ENCODE peak calls at places on chromosomes 13 and 19, in four cellular contexts. Z is H9, Q is H1, G is mesendoderm. A is an unnamed sample.

GRCh38 chr13:55087085-55087484 is 2053.6 kb upstream of the PRR20A start:
- DNase-seq in Z (peak; percentile 63), Q (peak; percentile 43), G (peak; percentile 58), A (no peak)

GRCh38 chr13:107450931-107451330 is 764.4 kb downstream of the LIG4 start:
- DNase-seq in Z (no peak), Q (no peak), G (no peak), A (peak; percentile 99)

GRCh38 chr13:24892844-24893243 is 128.9 kb downstream of the RNF17 start:
- DNase-seq in Z (no peak), Q (no peak), G (no peak), A (no peak)

GRCh38 chr19:35528218-35529038 is at the start of gene SBSN:
- DNase-seq in Z (no peak), Q (no peak), G (no peak), A (peak; percentile 84)

GRCh38 chr13:100941811-100942361 is 267.3 kb upstream of the TMTC4 start:
- DNase-seq in Z (no peak), Q (no peak), G (peak; percentile 50), A (peak; percentile 1)

GRCh38 chr13:75794663-75795062 is 158.5 kb downstream of the LMO7 start:
- DNase-seq in Z (no peak), Q (no peak), G (no peak), A (no peak)

GRCh38 chr19:23787106-23787505 is 28.4 kb upstream of the ZNF681 start:
- DNase-seq in Z (no peak), Q (no peak), G (no peak), A (peak; percentile 1)

GRCh38 chr13:71801781-71802180 is 65.2 kb downstream of the DACH1 start:
- DNase-seq in Z (no peak), Q (no peak), G (no peak), A (no peak)

GRCh38 chr19:29620931-29621351 is 14.9 kb downstream of the POP4 start:
- DNase-seq in Z (no peak), Q (no peak), G (no peak), A (no peak)

GRCh38 chr19:38736036-38736412 is 8.2 kb downstream of the CAPN12 start:
- DNase-seq in Z (peak; percentile 68), Q (peak; percentile 77), G (peak; percentile 61), A (no peak)

GRCh38 chr19:35330475-35330874 is 1.5 kb downstream of the CD22 start:
- DNase-seq in Z (no peak), Q (no peak), G (no peak), A (no peak)

GRCh38 chr19:55661826-55662225 is 7.0 kb downstream of the U2AF2 start:
- DNase-seq in Z (no peak), Q (no peak), G (no peak), A (no peak)
- H3K56ac ChIP-seq in Z (no peak overlapping the region), Q (no peak overlapping the region), G (no peak overlapping the region), A (no peak overlapping the region)

DNA sequence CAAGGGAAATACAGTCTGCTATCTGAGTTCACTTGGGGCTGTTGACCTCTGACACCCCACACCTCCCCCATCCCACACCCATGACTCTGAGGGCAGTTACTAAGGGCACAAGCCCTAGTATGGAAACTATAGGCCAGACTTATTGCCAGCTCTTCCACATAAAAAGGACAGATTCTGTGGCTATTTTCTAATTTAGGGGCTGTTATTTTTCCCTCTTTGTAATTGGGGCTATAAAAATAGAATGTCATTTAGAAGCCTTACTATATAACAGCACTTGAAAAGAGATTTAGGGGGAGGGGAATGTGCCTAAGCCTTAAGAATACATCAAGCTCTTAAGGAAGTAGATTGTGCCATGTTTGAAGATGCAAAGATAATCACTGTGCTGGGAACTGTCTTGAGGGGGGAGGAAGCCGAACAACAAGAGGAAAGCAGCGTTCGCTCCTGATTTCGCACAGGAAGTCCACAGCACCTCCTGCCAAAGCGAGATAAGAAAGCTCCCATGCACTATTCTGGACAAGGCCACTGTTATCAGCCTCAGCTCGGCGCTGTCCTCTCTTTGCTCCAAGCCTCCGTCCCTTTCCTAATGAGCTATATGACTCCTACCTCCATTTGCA is 86.6 kb downstream of the FLT1 start:
- DNase-seq in Z (no peak), Q (no peak), G (peak; percentile 68), A (no peak)
- H3K4me1 ChIP-seq in Z (peaks cover 8% of the 10 kb centered on the region), Q (no peaks in the 10 kb centered on the region), G (peaks cover 10% of the 10 kb centered on the region), A (peaks cover 6% of the 10 kb centered on the region)

GRCh38 chr13:52053460-52053859 is 29.0 kb downstream of the UTP14C start:
- DNase-seq in Z (no peak), Q (no peak), G (peak; percentile 47), A (no peak)

GRCh38 chr13:52047463-52047862 is 23.0 kb downstream of the UTP14C start:
- DNase-seq in Z (no peak), Q (no peak), G (no peak), A (no peak)

GRCh38 chr13:52048516-52048915 is 24.0 kb downstream of the UTP14C start:
- DNase-seq in Z (no peak), Q (no peak), G (no peak), A (peak; percentile 41)

DNA sequence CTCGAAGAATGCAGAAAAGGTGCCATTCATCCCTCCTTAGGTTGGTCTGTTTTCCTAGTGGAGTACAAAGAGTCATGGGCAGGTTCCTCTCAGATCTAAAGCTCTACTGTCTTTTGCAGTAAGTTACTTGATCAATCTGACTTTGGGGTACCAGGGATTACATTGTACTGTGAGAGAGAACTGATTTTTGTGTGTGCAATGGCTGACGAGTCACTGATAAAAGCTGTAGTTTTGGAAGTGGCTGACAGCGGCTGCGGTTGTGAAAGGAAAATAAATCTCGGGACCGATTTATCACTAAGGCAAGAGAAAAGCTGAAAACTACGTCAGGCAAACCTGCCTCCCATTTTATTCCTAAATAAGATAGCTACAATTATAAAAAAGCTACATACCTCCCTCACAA is 26.9 kb downstream of the UTP14C start:
- DNase-seq in Z (no peak), Q (no peak), G (peak; percentile 37), A (no peak)
- H3K56ac ChIP-seq in Z (no peak overlapping the region), Q (no peak overlapping the region), G (no peak overlapping the region), A (no peak overlapping the region)

DNA sequence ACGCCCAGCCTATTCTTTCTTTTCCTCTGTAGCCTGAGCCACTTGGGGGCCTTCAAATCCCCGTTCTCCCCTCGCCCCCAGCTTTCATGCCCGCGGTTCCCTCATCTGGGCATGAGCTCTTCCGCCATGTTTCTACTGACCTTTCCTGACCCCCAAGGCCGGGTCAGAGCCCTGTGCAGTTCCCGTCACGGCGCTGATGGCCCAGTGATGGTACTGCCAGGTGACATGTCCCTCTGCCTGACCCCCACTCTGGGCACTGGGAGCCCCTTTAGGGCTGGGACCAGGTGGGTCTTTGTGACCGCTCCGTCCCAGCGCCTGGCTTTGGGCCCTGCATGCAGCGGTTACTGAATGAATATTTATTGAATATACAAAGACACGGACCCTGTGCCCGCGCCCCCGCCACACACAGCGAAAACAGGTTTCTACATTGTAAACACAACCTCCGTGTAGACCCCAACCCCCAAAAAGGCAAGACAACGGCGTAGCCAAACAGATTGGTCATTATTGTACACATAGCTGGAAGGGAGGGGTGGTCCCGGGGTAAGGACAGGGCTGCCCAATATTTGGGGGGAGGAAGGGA is 7.7 kb downstream of the GPR108 start:
- DNase-seq in Z (no peak), Q (no peak), G (no peak), A (no peak)
- H3K4me1 ChIP-seq in Z (no peaks in the 10 kb centered on the region), Q (peaks cover 5% of the 10 kb centered on the region), G (no peaks in the 10 kb centered on the region), A (no peaks in the 10 kb centered on the region)

GRCh38 chr13:36357231-36357630 is 11.0 kb upstream of the SPART start:
- DNase-seq in Z (no peak), Q (no peak), G (no peak), A (no peak)
- H3K56ac ChIP-seq in Z (no peak overlapping the region), Q (no peak overlapping the region), G (no peak overlapping the region), A (no peak overlapping the region)

GRCh38 chr13:39474600-39474999 is 128.4 kb downstream of the LHFPL6 start:
- DNase-seq in Z (no peak), Q (no peak), G (peak; percentile 23), A (no peak)
- H3K4me1 ChIP-seq in Z (no peaks in the 10 kb centered on the region), Q (no peaks in the 10 kb centered on the region), G (no peaks in the 10 kb centered on the region), A (no peaks in the 10 kb centered on the region)

GRCh38 chr13:98397861-98398260 is 179.0 kb downstream of the STK24 start:
- DNase-seq in Z (no peak), Q (no peak), G (no peak), A (no peak)

GRCh38 chr13:98397221-98397620 is 179.7 kb downstream of the STK24 start:
- DNase-seq in Z (no peak), Q (no peak), G (no peak), A (peak; percentile 40)

GRCh38 chr13:98394820-98395510 is 181.9 kb downstream of the STK24 start:
- DNase-seq in Z (no peak), Q (no peak), G (no peak), A (no peak)

GRCh38 chr13:98393873-98394272 is 183.0 kb downstream of the STK24 start:
- DNase-seq in Z (no peak), Q (no peak), G (no peak), A (no peak)

DNA sequence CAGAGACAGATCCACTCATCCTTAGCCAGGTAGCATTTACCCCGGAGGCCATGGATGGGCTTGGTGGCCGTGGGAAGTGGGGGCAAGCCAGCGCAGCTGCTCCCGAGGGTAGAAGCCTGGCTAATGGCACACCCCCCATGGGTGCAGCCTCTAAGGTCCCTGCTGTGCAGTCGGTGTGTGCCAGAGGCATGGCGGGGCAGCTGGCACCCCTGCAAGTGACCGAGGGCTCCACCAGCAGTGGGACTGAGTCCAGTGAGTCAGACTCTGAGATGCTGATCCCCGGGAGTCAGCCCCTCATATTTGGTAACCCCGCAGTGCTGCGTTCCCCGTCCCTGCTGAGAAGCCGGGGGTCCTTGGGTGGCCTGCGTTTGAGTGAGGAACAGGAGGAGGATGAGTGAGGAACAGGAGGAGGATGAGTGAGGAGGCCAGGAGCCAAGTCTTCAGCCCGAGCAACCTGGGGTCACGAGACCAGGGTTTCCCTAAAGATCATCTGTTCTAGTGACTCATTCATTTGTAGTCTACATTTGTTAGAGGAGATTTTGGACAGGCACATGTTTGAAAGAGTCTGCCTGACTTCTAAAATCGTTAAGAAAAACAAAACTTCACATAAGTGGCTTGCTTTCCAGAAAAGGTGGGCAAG is 180.7 kb downstream of the STK24 start:
- DNase-seq in Z (no peak), Q (no peak), G (no peak), A (peak; percentile 6)
- H3K56ac ChIP-seq in Z (no peak overlapping the region), Q (no peak overlapping the region), G (no peak overlapping the region), A (no peak overlapping the region)

GRCh38 chr19:44692379-44692721 is 6.6 kb upstream of the CEACAM16 start:
- DNase-seq in Z (no peak), Q (no peak), G (no peak), A (no peak)
- H3K4me1 ChIP-seq in Z (no peaks in the 10 kb centered on the region), Q (peaks cover 3% of the 10 kb centered on the region), G (no peaks in the 10 kb centered on the region), A (peaks cover 6% of the 10 kb centered on the region)